ENCODE peak calls at places on chromosomes 11 and 22, in six cellular contexts. V, Z, P, W, R and M are unnamed samples. For H3K27me3, the result is how much of the 10 kb centered on the place peaks cover.

GRCh38 chr11:85867751-85868150 is 12.6 kb downstream of the CCDC83 start:
- DNase-seq in P (no peak), V (no peak), W (no peak), R (no peak), Z (no peak), M (no peak)

GRCh38 chr11:127017482-127017881 is 16.9 kb upstream of the KIRREL3 start:
- DNase-seq in R (no peak), W (no peak), Z (no peak), P (no peak), V (no peak), M (no peak)

GRCh38 chr11:18853086-18853720 is 61.6 kb upstream of the PTPN5 start:
- DNase-seq in W (no peak), Z (no peak), P (no peak), V (no peak), R (no peak), M (no peak)

GRCh38 chr11:37574361-37574760 is 976.3 kb upstream of the RAG2 start:
- DNase-seq in W (no peak), P (no peak), R (no peak), V (no peak), Z (no peak), M (no peak)

GRCh38 chr11:25094085-25094802 is 597.4 kb downstream of the LUZP2 start:
- DNase-seq in V (no peak), Z (peak), P (no peak), R (no peak), W (no peak), M (peak)

GRCh38 chr11:14041040-14041439 is 78.5 kb downstream of the SPON1 start:
- DNase-seq in P (no peak), W (no peak), V (no peak), R (no peak), Z (no peak), M (no peak)

GRCh38 chr11:128747728-128748148 is 53.9 kb downstream of the FLI1 start:
- DNase-seq in W (no peak), R (no peak), P (no peak), V (no peak), Z (no peak), M (no peak)

GRCh38 chr11:58928082-58928574 is 11.2 kb upstream of the GLYATL1 start:
- DNase-seq in P (no peak), V (no peak), W (no peak), Z (no peak), R (no peak), M (no peak)

GRCh38 chr22:40593460-40594273 is 42.9 kb downstream of the MRTFA start:
- DNase-seq in V (no peak), Z (no peak), W (no peak), P (no peak), R (no peak), M (no peak)

GRCh38 chr11:86588566-86589090 is 83.8 kb downstream of the ME3 start:
- DNase-seq in Z (no peak), P (no peak), R (no peak), W (no peak), V (no peak), M (no peak)

GRCh38 chr11:36405585-36406367 is 104.3 kb downstream of the TRAF6 start:
- DNase-seq in W (no peak), Z (no peak), P (no peak), R (no peak), V (no peak), M (no peak)

GRCh38 chr11:72023335-72023734 is 24.6 kb downstream of the IL18BP start:
- DNase-seq in V (no peak), W (no peak), Z (no peak), R (no peak), P (no peak), M (no peak)

GRCh38 chr22:30773919-30774318 is 79.2 kb downstream of the OSBP2 start:
- DNase-seq in P (no peak), W (no peak), V (no peak), Z (no peak), R (no peak), M (no peak)

GRCh38 chr11:69874984-69875673 is 55.9 kb upstream of the FGF3 start:
- DNase-seq in W (no peak), V (no peak), R (peak), Z (no peak), P (no peak), M (peak)

DNA sequence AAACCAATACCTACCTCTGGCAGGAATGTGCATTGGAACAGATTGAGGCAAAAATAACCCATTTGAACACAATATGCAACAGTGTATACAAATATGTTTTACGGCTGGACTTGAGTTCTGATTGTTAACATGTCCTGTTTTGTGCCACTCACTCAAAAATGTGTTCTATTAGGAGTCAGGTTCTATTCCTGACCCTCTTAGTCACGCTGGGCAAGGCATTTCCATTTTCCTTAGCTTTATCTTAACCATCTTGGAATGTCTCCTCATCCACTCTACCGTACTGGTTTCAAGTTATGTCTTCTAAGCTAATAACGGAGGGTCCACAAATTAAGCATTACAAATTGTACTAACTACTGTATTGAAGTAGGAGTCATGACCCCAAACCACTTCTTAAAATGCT is 78.6 kb downstream of the MAML2 start:
- DNase-seq in R (no peak), P (no peak), V (no peak), W (no peak), Z (no peak), M (no peak)
- H3K27ac ChIP-seq in R (peak), P (peak), V (no peak), W (peak), Z (no peak), M (no peak)

GRCh38 chr22:46864314-46865051 is 102.0 kb downstream of the TBC1D22A start:
- DNase-seq in Z (peak), R (no peak), W (no peak), P (no peak), V (no peak), M (no peak)

GRCh38 chr22:46865052-46865434 is 102.6 kb downstream of the TBC1D22A start:
- DNase-seq in W (no peak), Z (no peak), R (no peak), P (no peak), V (no peak), M (no peak)

GRCh38 chr22:46865642-46866041 is 103.2 kb downstream of the TBC1D22A start:
- DNase-seq in R (no peak), V (no peak), W (no peak), Z (no peak), P (no peak), M (no peak)

GRCh38 chr22:46867106-46867505 is 104.7 kb downstream of the TBC1D22A start:
- DNase-seq in P (no peak), V (no peak), W (no peak), Z (no peak), R (no peak), M (no peak)

DNA sequence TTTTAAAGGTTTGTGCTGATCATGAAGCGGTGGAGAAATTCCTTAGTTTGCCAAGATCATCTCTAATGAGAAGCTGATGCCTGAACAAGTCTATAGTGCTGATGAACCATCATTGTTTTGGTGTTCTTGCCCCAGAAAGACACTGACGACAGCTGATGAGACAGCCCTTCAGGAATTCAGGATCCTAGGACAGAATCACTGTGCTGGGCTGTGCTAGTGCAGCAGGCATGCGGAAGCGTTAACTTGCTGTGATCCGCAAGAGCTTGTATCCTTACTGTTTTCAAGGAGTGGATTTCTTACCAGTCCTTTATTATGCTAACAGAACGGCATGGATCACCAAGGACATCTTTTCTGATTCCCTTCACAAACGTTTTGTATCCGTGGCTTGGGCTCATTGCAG is 104.1 kb downstream of the TBC1D22A start:
- DNase-seq in R (no peak), Z (no peak), W (no peak), V (no peak), P (no peak), M (no peak)
- H3K27me3 ChIP-seq in R (under half), Z (under half), W (under half), V (under half), P (under half), M (under half)

GRCh38 chr11:60942970-60943565 is 8.9 kb downstream of the SLC15A3 start:
- DNase-seq in Z (no peak), W (peak), R (no peak), P (peak), V (no peak), M (no peak)
- H3K27ac ChIP-seq in Z (no peak), W (no peak), R (peak), P (peak), V (no peak), M (peak)

GRCh38 chr22:22130956-22131355 is 113.6 kb upstream of the VPREB1 start:
- DNase-seq in R (no peak), Z (no peak), W (no peak), V (no peak), P (no peak), M (no peak)
- H3K27me3 ChIP-seq in R (under half), Z (under half), W (under half), V (under half), P (under half), M (under half)

DNA sequence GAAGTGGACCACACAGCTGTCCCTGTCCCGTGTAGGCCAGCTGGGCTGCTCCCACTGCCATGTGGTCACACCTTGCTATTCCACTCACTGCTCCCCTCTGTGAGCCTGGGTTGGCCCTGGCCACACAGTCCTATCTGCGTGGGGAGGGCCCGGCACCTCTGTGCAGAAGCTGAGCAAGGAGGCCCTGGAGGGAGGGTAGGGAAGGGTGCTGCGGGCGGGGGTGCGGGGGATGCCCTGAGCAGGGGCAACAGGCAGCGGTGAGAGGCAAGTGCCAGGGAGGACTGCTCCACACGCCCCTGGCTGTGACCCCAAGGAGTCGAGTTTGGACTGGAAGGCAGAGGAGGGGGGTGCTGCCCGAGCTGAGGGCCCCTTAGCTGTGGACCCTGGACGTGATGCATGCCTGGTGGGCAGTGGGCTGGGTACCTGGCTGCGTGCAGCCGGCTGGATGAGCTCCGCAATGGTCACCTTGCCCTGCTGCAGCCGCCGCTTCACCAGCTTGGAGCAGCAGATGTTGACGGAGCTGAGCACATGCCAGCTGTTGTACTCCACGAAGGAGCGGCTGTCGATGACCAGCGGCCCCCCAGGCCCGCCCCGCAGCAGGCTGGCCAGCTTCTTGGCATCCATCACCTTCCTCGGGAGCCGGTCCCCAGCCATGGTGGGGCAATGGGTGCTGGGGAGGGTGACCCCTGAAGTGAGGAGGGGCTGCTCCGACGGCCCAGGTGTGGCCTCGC is 6.7 kb downstream of the DUSP8 start:
- DNase-seq in V (no peak), R (no peak), Z (no peak), P (no peak), W (peak), M (no peak)
- H3K27ac ChIP-seq in V (no peak), R (no peak), Z (no peak), P (peak), W (no peak), M (peak)

GRCh38 chr11:44307340-44308099 is 2.4 kb downstream of the ALX4 start:
- DNase-seq in W (no peak), V (no peak), P (no peak), Z (no peak), R (no peak), M (no peak)
- H3K27me3 ChIP-seq in W (under half), V (half or more), P (half or more), Z (under half), R (under half), M (under half)

GRCh38 chr11:121451178-121451981 is 734 bp upstream of the SORL1 start:
- DNase-seq in P (peak), W (no peak), Z (peak), R (no peak), V (no peak), M (no peak)

GRCh38 chr11:121450424-121450823 is 1.7 kb upstream of the SORL1 start:
- DNase-seq in R (no peak), W (no peak), V (no peak), P (no peak), Z (no peak), M (no peak)

GRCh38 chr11:121448431-121448941 is 3.6 kb upstream of the SORL1 start:
- DNase-seq in V (peak), R (no peak), W (no peak), Z (no peak), P (no peak), M (no peak)

GRCh38 chr11:121449123-121449522 is 3.0 kb upstream of the SORL1 start:
- DNase-seq in Z (no peak), P (no peak), R (no peak), W (no peak), V (no peak), M (no peak)

GRCh38 chr11:121449626-121450025 is 2.5 kb upstream of the SORL1 start:
- DNase-seq in Z (no peak), W (no peak), R (no peak), P (no peak), V (no peak), M (no peak)
- H3K27ac ChIP-seq in Z (peak), W (no peak), R (no peak), P (no peak), V (peak), M (no peak)

DNA sequence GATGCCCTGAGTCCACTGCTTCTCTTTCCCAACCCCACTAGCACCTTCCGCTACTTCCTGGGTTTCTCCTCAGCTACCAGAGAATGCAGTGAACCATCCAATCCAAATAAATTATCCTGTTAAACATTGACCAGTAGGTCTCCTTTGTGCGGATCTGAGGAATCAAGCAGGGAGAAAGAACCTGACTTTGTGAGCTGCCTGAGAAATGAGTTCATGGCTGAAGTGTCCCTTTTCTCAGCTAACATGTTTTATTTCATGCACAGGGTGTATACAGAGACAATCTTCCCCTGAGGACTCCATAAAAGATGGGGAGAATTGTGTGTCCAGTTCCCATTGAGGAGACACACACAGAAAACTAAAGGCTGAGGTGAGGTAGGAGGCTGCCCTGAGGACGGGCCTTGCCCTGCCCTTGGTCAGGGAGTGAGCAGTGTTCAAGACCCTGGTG is 63.0 kb upstream of the VPREB1 start:
- DNase-seq in R (no peak), W (no peak), Z (no peak), P (no peak), V (no peak), M (no peak)
- H3K27me3 ChIP-seq in R (under half), W (under half), Z (under half), P (half or more), V (under half), M (under half)

DNA sequence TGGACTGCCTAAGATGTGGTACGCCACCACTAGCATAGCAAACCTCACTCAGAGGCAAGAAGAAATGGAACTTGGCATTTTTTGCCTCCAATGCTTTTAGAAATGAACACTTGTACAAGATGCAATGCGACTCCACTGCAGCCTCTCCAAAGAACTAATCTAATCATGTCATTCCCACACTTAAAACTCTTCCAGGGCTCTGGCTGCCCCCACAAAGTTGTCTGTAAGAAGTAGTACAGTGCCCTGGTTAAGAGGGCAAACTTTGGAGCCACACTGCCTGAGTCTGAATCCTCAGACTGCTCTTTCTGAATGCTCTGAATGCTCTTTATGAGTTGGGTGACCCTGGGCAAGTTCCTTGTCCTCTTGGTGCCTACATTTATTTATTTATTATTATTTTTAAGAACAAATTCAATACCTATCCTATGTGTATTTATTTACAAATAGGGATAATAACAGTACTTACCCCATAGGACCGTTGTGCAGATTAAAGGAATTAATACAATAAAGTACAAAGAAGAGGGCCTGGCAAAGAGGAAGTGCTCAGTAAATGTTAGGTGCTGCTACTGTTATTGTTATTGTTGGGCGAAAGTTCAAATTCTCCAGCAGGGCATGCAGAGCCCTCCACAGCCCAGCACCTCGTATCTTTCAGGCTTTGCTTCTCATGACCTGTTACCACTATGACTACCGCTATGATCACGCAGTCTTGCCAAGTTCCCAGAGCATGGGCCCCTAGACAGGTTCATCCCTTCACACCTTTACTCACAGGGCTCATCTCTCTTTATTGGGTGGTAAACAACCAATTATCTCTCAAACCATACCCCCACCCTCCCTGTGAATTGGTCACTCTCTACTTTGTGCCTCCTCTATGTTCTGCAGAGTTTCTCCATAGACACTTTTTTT is 59.3 kb downstream of the RAB30 start:
- DNase-seq in P (no peak), W (no peak), R (no peak), Z (no peak), V (no peak), M (no peak)
- H3K27ac ChIP-seq in P (no peak), W (no peak), R (no peak), Z (no peak), V (no peak), M (no peak)

GRCh38 chr22:43433451-43433850 is 21.6 kb downstream of the MPPED1 start:
- DNase-seq in P (no peak), R (no peak), Z (no peak), W (no peak), V (no peak), M (no peak)
- H3K27me3 ChIP-seq in P (half or more), R (under half), Z (under half), W (under half), V (under half), M (under half)